ENCODE peak calls at places on chromosomes 2 and 18, in four cellular contexts. D, E, O and I are unnamed samples.

GRCh38 chr2:128437181-128437520 is 118.5 kb upstream of the HS6ST1 start:
- DNase-seq in E (no peak), O (peak), D (no peak), I (no peak)

GRCh38 chr2:242027676-242028450 is 158.3 kb downstream of the RTP5 start:
- DNase-seq in O (peak), D (no peak), E (no peak), I (no peak)

GRCh38 chr2:217256261-217256660 is 396.4 kb upstream of the TNP1 start:
- DNase-seq in D (no peak), O (no peak), E (no peak), I (no peak)

GRCh38 chr18:37402735-37403099 is 162.9 kb downstream of the CELF4 start:
- DNase-seq in E (no peak), D (no peak), O (no peak), I (no peak)

GRCh38 chr18:69490072-69490471 is 89.4 kb downstream of the DOK6 start:
- DNase-seq in D (no peak), E (no peak), O (no peak), I (no peak)

GRCh38 chr2:230762317-230762896 is 49.8 kb downstream of the CAB39 start:
- DNase-seq in E (no peak), O (no peak), D (peak), I (no peak)

GRCh38 chr2:526918-527317 is 150.3 kb downstream of the TMEM18 start:
- DNase-seq in E (no peak), D (no peak), O (no peak), I (no peak)

GRCh38 chr2:159053186-159054031 is 85.0 kb downstream of the TANC1 start:
- DNase-seq in D (no peak), E (no peak), O (no peak), I (no peak)

GRCh38 chr2:187689372-187689771 is 135.1 kb upstream of the TFPI start:
- DNase-seq in D (no peak), E (no peak), O (no peak), I (no peak)

GRCh38 chr2:150410809-150411208 is 76.7 kb downstream of the RND3 start:
- DNase-seq in D (no peak), O (no peak), E (no peak), I (no peak)

GRCh38 chr2:70508711-70509462 is 44.7 kb downstream of the TGFA start:
- DNase-seq in E (no peak), D (no peak), O (no peak), I (no peak)

GRCh38 chr2:131657895-131658768 is 130.4 kb downstream of the CCDC74A start:
- DNase-seq in E (no peak), O (no peak), D (no peak), I (no peak)

GRCh38 chr2:233433794-233434193 is 79.5 kb downstream of the DGKD start:
- DNase-seq in O (no peak), D (no peak), E (no peak), I (no peak)

GRCh38 chr2:238513346-238513745 is 86.6 kb downstream of the ASB1 start:
- DNase-seq in D (no peak), E (no peak), O (peak), I (no peak)

GRCh38 chr2:119753041-119753929 is 6.4 kb upstream of the PTPN4 start:
- DNase-seq in D (peak), E (no peak), O (no peak), I (no peak)

GRCh38 chr2:233593201-233593600 is 24.2 kb upstream of the UGT1A8 start:
- DNase-seq in E (no peak), O (no peak), D (no peak), I (no peak)

GRCh38 chr2:241063587-241063986 is 38.5 kb downstream of the MTERF4 start:
- DNase-seq in E (no peak), O (peak), D (no peak), I (no peak)

GRCh38 chr18:69239849-69240248 is 160.8 kb upstream of the DOK6 start:
- DNase-seq in O (no peak), D (no peak), E (no peak), I (no peak)

GRCh38 chr18:22066083-22066485 is 103.3 kb upstream of the GATA6 start:
- DNase-seq in D (no peak), E (no peak), O (no peak), I (no peak)

GRCh38 chr2:231671617-231672350 is 36.5 kb upstream of the PTMA start:
- DNase-seq in O (peak), D (no peak), E (no peak), I (no peak)

GRCh38 chr2:199458017-199458805 is 472 bp upstream of the SATB2 start:
- DNase-seq in E (peak), D (no peak), O (no peak), I (no peak)

GRCh38 chr2:121260370-121261154 is 24.4 kb downstream of the TFCP2L1 start:
- DNase-seq in E (no peak), D (no peak), O (no peak), I (no peak)

GRCh38 chr2:121257476-121257831 is 27.5 kb downstream of the TFCP2L1 start:
- DNase-seq in D (no peak), E (no peak), O (no peak), I (no peak)

GRCh38 chr2:121255363-121255762 is 29.6 kb downstream of the TFCP2L1 start:
- DNase-seq in O (no peak), E (no peak), D (no peak), I (no peak)

GRCh38 chr2:121256720-121257475 is 28.1 kb downstream of the TFCP2L1 start:
- DNase-seq in E (no peak), D (no peak), O (no peak), I (no peak)

DNA sequence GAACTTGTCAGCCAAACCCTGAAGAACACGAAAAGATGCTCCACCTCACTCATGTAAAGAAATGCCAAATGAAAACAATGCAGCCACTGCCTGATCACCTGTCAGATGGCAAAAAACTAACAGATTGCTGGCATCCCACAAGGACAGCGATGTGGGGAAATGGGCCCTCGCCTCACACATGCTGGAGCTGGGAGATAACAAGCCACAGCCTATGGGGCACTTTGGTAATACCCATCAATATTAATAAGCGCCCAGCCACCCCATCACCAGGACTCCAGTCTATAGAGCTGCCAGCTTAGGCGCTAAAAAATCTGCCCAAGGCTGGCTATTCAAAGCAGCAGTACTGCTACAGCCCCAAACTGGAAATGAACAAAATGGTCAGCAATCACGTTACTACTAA is 26.9 kb downstream of the TFCP2L1 start:
- DNase-seq in O (no peak), D (no peak), E (no peak), I (no peak)
- H3K27ac ChIP-seq in O (no peak), D (no peak), E (no peak), I (no peak)

GRCh38 chr2:168180914-168181313 is 66.5 kb downstream of the STK39 start:
- DNase-seq in O (no peak), E (no peak), D (no peak), I (no peak)
- H3K27ac ChIP-seq in O (no peak), E (no peak), D (no peak), I (peak)

GRCh38 chr18:35912332-35912731 is 60.1 kb upstream of the RMP24 start:
- DNase-seq in O (no peak), E (no peak), D (no peak), I (no peak)

GRCh38 chr18:35917043-35917442 is 55.4 kb upstream of the RMP24 start:
- DNase-seq in E (no peak), D (no peak), O (peak), I (no peak)

GRCh38 chr18:35919179-35919578 is 53.3 kb upstream of the RMP24 start:
- DNase-seq in D (no peak), E (no peak), O (peak), I (no peak)

GRCh38 chr18:35918564-35918963 is 53.9 kb upstream of the RMP24 start:
- DNase-seq in E (no peak), O (peak), D (no peak), I (no peak)

DNA sequence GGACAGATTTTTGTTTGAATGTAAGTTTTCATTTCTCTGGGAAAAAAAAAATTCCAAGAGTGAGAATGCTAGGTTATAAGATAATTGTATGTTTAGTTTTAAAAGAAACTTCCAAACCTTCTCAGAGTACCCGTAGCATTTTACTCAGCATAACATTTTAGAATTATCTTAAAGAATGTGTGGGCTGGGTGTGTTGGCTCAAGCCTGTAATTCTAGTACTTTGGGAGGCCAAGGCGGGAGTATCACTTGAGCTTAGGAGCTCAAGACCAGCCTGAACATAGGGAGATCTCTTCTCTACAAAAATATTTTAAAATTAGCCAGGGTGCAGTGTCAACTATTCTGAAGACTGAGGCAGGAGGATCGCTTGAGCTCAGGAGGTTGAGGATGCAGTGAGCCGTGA is 57.4 kb upstream of the RMP24 start:
- DNase-seq in O (no peak), D (no peak), E (no peak), I (no peak)
- H3K27ac ChIP-seq in O (no peak), D (no peak), E (no peak), I (no peak)

GRCh38 chr2:162926501-162926900 is 87.9 kb upstream of the KCNH7 start:
- DNase-seq in D (no peak), E (no peak), O (no peak), I (no peak)
- H3K27ac ChIP-seq in D (no peak), E (no peak), O (no peak), I (no peak)

GRCh38 chr2:10592652-10593051 is 97.1 kb downstream of the NOL10 start:
- DNase-seq in D (no peak), O (no peak), E (no peak), I (no peak)

GRCh38 chr2:10594481-10594880 is 95.3 kb downstream of the NOL10 start:
- DNase-seq in O (no peak), D (no peak), E (no peak), I (no peak)

GRCh38 chr2:10590742-10591141 is 99.0 kb downstream of the NOL10 start:
- DNase-seq in O (no peak), E (no peak), D (no peak), I (no peak)

GRCh38 chr2:10588911-10589310 is 100.9 kb downstream of the NOL10 start:
- DNase-seq in D (no peak), O (no peak), E (no peak), I (no peak)

GRCh38 chr2:10591207-10591606 is 98.6 kb downstream of the NOL10 start:
- DNase-seq in O (no peak), D (no peak), E (no peak), I (no peak)
- H3K27ac ChIP-seq in O (no peak), D (no peak), E (peak), I (no peak)

DNA sequence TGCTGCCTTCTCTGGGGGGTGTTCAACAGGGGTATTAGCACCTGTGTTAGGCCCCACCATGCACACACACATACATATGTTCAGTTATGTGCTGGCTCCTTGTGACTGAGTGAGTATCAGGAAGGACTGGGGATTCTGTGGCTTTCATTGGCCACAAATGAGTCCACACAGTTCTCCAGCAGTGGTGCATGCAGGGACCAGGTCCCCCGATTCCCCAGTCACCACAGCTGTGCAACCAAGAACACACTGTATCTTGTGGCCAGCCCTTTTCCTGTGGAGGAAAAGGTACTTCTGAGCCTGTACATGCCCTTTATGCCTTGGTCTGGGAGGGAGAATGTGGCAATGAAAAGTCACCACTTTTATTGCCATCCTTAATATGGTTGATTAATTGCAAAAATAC is 74.9 kb upstream of the KLF7 start:
- DNase-seq in E (no peak), O (no peak), D (no peak), I (no peak)
- H3K27ac ChIP-seq in E (no peak), O (no peak), D (no peak), I (no peak)